ENCODE peak calls at places on chromosomes 3 and 15, in nine cellular contexts. One of them, this sample, is unnamed.

GRCh38 chr3:53162672-53163458 is 1.9 kb downstream of the PRKCD start:
- DNase-seq in neural progenitor cell: no peak
- DNase-seq in K562: peak; percentile 21
- DNase-seq in A549: no peak
- DNase-seq in Peyer's patch: peak; percentile 71
- DNase-seq in fibroblast of lung: no peak
- DNase-seq in kidney: no peak
- DNase-seq in stomach: peak; percentile 45
- DNase-seq in adrenal gland: no peak
- DNase-seq in this sample: peak; percentile 62

GRCh38 chr3:44185396-44185915 is 56.2 kb upstream of the TOPAZ1 start:
- DNase-seq in neural progenitor cell: no peak
- DNase-seq in K562: no peak
- DNase-seq in A549: no peak
- DNase-seq in Peyer's patch: no peak
- DNase-seq in fibroblast of lung: no peak
- DNase-seq in kidney: no peak
- DNase-seq in stomach: no peak
- DNase-seq in adrenal gland: no peak
- DNase-seq in this sample: no peak

GRCh38 chr3:18445421-18446066 is 20.4 kb upstream of the SATB1 start:
- DNase-seq in neural progenitor cell: peak; percentile 27
- DNase-seq in K562: no peak
- DNase-seq in A549: no peak
- DNase-seq in Peyer's patch: no peak
- DNase-seq in fibroblast of lung: no peak
- DNase-seq in kidney: no peak
- DNase-seq in stomach: peak; percentile 25
- DNase-seq in adrenal gland: no peak
- DNase-seq in this sample: peak; percentile 41

GRCh38 chr3:151278223-151278622 is at the start of gene P2RY14:
- DNase-seq in neural progenitor cell: no peak
- DNase-seq in K562: no peak
- DNase-seq in A549: no peak
- DNase-seq in Peyer's patch: no peak
- DNase-seq in fibroblast of lung: no peak
- DNase-seq in kidney: no peak
- DNase-seq in stomach: no peak
- DNase-seq in adrenal gland: no peak
- DNase-seq in this sample: no peak

GRCh38 chr15:33766329-33766728 is 202.0 kb upstream of the CHRM5 start:
- DNase-seq in neural progenitor cell: no peak
- DNase-seq in K562: no peak
- DNase-seq in A549: no peak
- DNase-seq in Peyer's patch: no peak
- DNase-seq in fibroblast of lung: no peak
- DNase-seq in kidney: no peak
- DNase-seq in stomach: no peak
- DNase-seq in adrenal gland: no peak
- DNase-seq in this sample: no peak

GRCh38 chr3:114147281-114147680 is 31.6 kb downstream of the DRD3 start:
- DNase-seq in neural progenitor cell: no peak
- DNase-seq in K562: no peak
- DNase-seq in A549: no peak
- DNase-seq in Peyer's patch: no peak
- DNase-seq in fibroblast of lung: no peak
- DNase-seq in kidney: no peak
- DNase-seq in stomach: no peak
- DNase-seq in adrenal gland: no peak
- DNase-seq in this sample: no peak

GRCh38 chr3:66481071-66482001 is 19.5 kb downstream of the LRIG1 start:
- DNase-seq in neural progenitor cell: no peak
- DNase-seq in K562: no peak
- DNase-seq in A549: no peak
- DNase-seq in Peyer's patch: no peak
- DNase-seq in fibroblast of lung: peak; percentile 52
- DNase-seq in kidney: no peak
- DNase-seq in stomach: peak; percentile 29
- DNase-seq in adrenal gland: no peak
- DNase-seq in this sample: no peak

GRCh38 chr15:42108808-42109207 is 14.4 kb upstream of the PLA2G4D start:
- DNase-seq in neural progenitor cell: no peak
- DNase-seq in K562: no peak
- DNase-seq in A549: no peak
- DNase-seq in Peyer's patch: no peak
- DNase-seq in fibroblast of lung: no peak
- DNase-seq in kidney: no peak
- DNase-seq in stomach: no peak
- DNase-seq in adrenal gland: no peak
- DNase-seq in this sample: no peak

GRCh38 chr3:59381282-59381681 is 331.5 kb upstream of the CFAP20DC start:
- DNase-seq in neural progenitor cell: no peak
- DNase-seq in K562: no peak
- DNase-seq in A549: no peak
- DNase-seq in Peyer's patch: no peak
- DNase-seq in fibroblast of lung: no peak
- DNase-seq in kidney: no peak
- DNase-seq in stomach: no peak
- DNase-seq in adrenal gland: no peak
- DNase-seq in this sample: no peak

GRCh38 chr15:73930371-73930770 is 4.1 kb downstream of the LOXL1 start:
- DNase-seq in neural progenitor cell: no peak
- DNase-seq in K562: no peak
- DNase-seq in A549: no peak
- DNase-seq in Peyer's patch: peak; percentile 48
- DNase-seq in fibroblast of lung: peak; percentile 98
- DNase-seq in kidney: peak; percentile 89
- DNase-seq in stomach: no peak
- DNase-seq in adrenal gland: no peak
- DNase-seq in this sample: no peak

GRCh38 chr3:53286727-53287412 is 31.0 kb upstream of the TKT start:
- DNase-seq in neural progenitor cell: peak; percentile 35
- DNase-seq in K562: no peak
- DNase-seq in A549: no peak
- DNase-seq in Peyer's patch: no peak
- DNase-seq in fibroblast of lung: peak; percentile 73
- DNase-seq in kidney: no peak
- DNase-seq in stomach: no peak
- DNase-seq in adrenal gland: peak; percentile 41
- DNase-seq in this sample: no peak

GRCh38 chr3:33067484-33067883 is 29.5 kb downstream of the GLB1 start:
- DNase-seq in neural progenitor cell: no peak
- DNase-seq in K562: peak; percentile 56
- DNase-seq in A549: no peak
- DNase-seq in Peyer's patch: no peak
- DNase-seq in fibroblast of lung: peak; percentile 77
- DNase-seq in kidney: no peak
- DNase-seq in stomach: no peak
- DNase-seq in adrenal gland: no peak
- DNase-seq in this sample: no peak

GRCh38 chr3:124676236-124676635 is 54.0 kb upstream of the UMPS start:
- DNase-seq in neural progenitor cell: no peak
- DNase-seq in K562: peak; percentile 18
- DNase-seq in A549: no peak
- DNase-seq in Peyer's patch: no peak
- DNase-seq in fibroblast of lung: peak; percentile 88
- DNase-seq in kidney: no peak
- DNase-seq in stomach: no peak
- DNase-seq in adrenal gland: no peak
- DNase-seq in this sample: no peak

GRCh38 chr15:77507911-77508310 is 87.2 kb downstream of the HMG20A start:
- DNase-seq in neural progenitor cell: no peak
- DNase-seq in K562: no peak
- DNase-seq in A549: no peak
- DNase-seq in Peyer's patch: no peak
- DNase-seq in fibroblast of lung: peak; percentile 76
- DNase-seq in kidney: no peak
- DNase-seq in stomach: peak; percentile 57
- DNase-seq in adrenal gland: peak; percentile 61
- DNase-seq in this sample: no peak

GRCh38 chr3:183502782-183503181 is 52.7 kb downstream of the KLHL6 start:
- DNase-seq in neural progenitor cell: no peak
- DNase-seq in K562: no peak
- DNase-seq in A549: no peak
- DNase-seq in Peyer's patch: no peak
- DNase-seq in fibroblast of lung: peak; percentile 10
- DNase-seq in kidney: no peak
- DNase-seq in stomach: no peak
- DNase-seq in adrenal gland: no peak
- DNase-seq in this sample: peak; percentile 36

GRCh38 chr3:15361494-15362214 is 29.3 kb upstream of the SH3BP5 start:
- DNase-seq in neural progenitor cell: peak; percentile 66
- DNase-seq in K562: no peak
- DNase-seq in A549: no peak
- DNase-seq in Peyer's patch: no peak
- DNase-seq in fibroblast of lung: peak; percentile 88
- DNase-seq in kidney: no peak
- DNase-seq in stomach: no peak
- DNase-seq in adrenal gland: no peak
- DNase-seq in this sample: no peak

GRCh38 chr3:176776622-176777021 is 420.7 kb downstream of the TBL1XR1 start:
- DNase-seq in neural progenitor cell: no peak
- DNase-seq in K562: no peak
- DNase-seq in A549: no peak
- DNase-seq in Peyer's patch: no peak
- DNase-seq in fibroblast of lung: no peak
- DNase-seq in kidney: no peak
- DNase-seq in stomach: no peak
- DNase-seq in adrenal gland: no peak
- DNase-seq in this sample: no peak

GRCh38 chr3:8416965-8417364 is 84.7 kb upstream of the LMCD1 start:
- DNase-seq in neural progenitor cell: no peak
- DNase-seq in K562: peak; percentile 34
- DNase-seq in A549: no peak
- DNase-seq in Peyer's patch: no peak
- DNase-seq in fibroblast of lung: peak; percentile 17
- DNase-seq in kidney: no peak
- DNase-seq in stomach: peak; percentile 55
- DNase-seq in adrenal gland: peak; percentile 34
- DNase-seq in this sample: peak; percentile 66

GRCh38 chr3:187618732-187619131 is 51.5 kb downstream of the SST start:
- DNase-seq in neural progenitor cell: no peak
- DNase-seq in K562: no peak
- DNase-seq in A549: no peak
- DNase-seq in Peyer's patch: no peak
- DNase-seq in fibroblast of lung: no peak
- DNase-seq in kidney: no peak
- DNase-seq in stomach: no peak
- DNase-seq in adrenal gland: no peak
- DNase-seq in this sample: no peak

GRCh38 chr3:48966876-48967361 is 23.1 kb upstream of the P4HTM start:
- DNase-seq in neural progenitor cell: no peak
- DNase-seq in K562: no peak
- DNase-seq in A549: no peak
- DNase-seq in Peyer's patch: no peak
- DNase-seq in fibroblast of lung: no peak
- DNase-seq in kidney: no peak
- DNase-seq in stomach: no peak
- DNase-seq in adrenal gland: peak; percentile 87
- DNase-seq in this sample: peak; percentile 67

GRCh38 chr3:49017229-49017615 is 1.2 kb downstream of the DALRD3 start:
- DNase-seq in neural progenitor cell: no peak
- DNase-seq in K562: no peak
- DNase-seq in A549: no peak
- DNase-seq in Peyer's patch: no peak
- DNase-seq in fibroblast of lung: no peak
- DNase-seq in kidney: peak; percentile 30
- DNase-seq in stomach: no peak
- DNase-seq in adrenal gland: no peak
- DNase-seq in this sample: no peak

GRCh38 chr3:37984596-37984995 is 6.0 kb upstream of the VILL start:
- DNase-seq in neural progenitor cell: no peak
- DNase-seq in K562: no peak
- DNase-seq in A549: no peak
- DNase-seq in Peyer's patch: no peak
- DNase-seq in fibroblast of lung: no peak
- DNase-seq in kidney: no peak
- DNase-seq in stomach: no peak
- DNase-seq in adrenal gland: peak; percentile 8
- DNase-seq in this sample: no peak

GRCh38 chr3:194000100-194000499 is 135.8 kb upstream of the HES1 start:
- DNase-seq in neural progenitor cell: no peak
- DNase-seq in K562: no peak
- DNase-seq in A549: no peak
- DNase-seq in Peyer's patch: no peak
- DNase-seq in fibroblast of lung: no peak
- DNase-seq in kidney: no peak
- DNase-seq in stomach: no peak
- DNase-seq in adrenal gland: no peak
- DNase-seq in this sample: no peak
- H3K4me1 ChIP-seq in neural progenitor cell: peaks cover 59% of the 10 kb centered on the region
- H3K4me1 ChIP-seq in K562: peaks cover 31% of the 10 kb centered on the region
- H3K4me1 ChIP-seq in A549: peaks cover 22% of the 10 kb centered on the region
- H3K4me1 ChIP-seq in Peyer's patch: peaks cover 13% of the 10 kb centered on the region
- H3K4me1 ChIP-seq in fibroblast of lung: peaks cover 11% of the 10 kb centered on the region
- H3K4me1 ChIP-seq in kidney: peaks cover 13% of the 10 kb centered on the region
- H3K4me1 ChIP-seq in stomach: peaks cover 48% of the 10 kb centered on the region
- H3K4me1 ChIP-seq in adrenal gland: peaks cover 22% of the 10 kb centered on the region
- H3K4me1 ChIP-seq in this sample: peaks cover 28% of the 10 kb centered on the region

GRCh38 chr3:30779686-30780287 is 114.7 kb downstream of the GADL1 start:
- DNase-seq in neural progenitor cell: peak; percentile 49
- DNase-seq in K562: peak; percentile 8
- DNase-seq in A549: peak; percentile 31
- DNase-seq in Peyer's patch: no peak
- DNase-seq in fibroblast of lung: no peak
- DNase-seq in kidney: no peak
- DNase-seq in stomach: no peak
- DNase-seq in adrenal gland: no peak
- DNase-seq in this sample: no peak
- TF ChIP-seq CTCF in neural progenitor cell: peak; percentile 57
- TF ChIP-seq CTCF in K562: no peak
- TF ChIP-seq CTCF in A549: peak; percentile 47
- TF ChIP-seq CTCF in Peyer's patch: peak; percentile 53
- TF ChIP-seq CTCF in fibroblast of lung: peak; percentile 40
- TF ChIP-seq CTCF in kidney: no peak
- TF ChIP-seq CTCF in stomach: no peak
- TF ChIP-seq CTCF in adrenal gland: no peak
- TF ChIP-seq CTCF in this sample: no peak

DNA sequence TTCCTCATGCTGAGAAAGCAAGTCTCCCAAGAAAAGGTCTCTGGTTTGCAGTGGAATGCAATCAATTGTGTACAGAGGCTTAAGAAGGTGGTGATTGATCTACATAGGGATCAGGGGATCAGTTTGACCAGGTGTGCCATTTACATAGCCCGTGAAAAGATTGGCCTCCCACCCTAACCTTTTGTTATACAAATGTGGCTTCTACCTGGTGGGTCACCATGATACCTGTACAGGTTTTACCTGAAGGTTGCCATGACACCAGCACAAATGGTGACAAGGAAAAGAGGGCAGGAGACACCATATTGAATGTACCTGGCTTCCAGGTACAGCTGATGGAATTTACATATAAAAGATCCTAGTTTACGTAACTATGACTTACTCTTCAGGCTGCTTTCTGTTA is 25.5 kb upstream of the TEX55 start:
- DNase-seq in neural progenitor cell: no peak
- DNase-seq in K562: no peak
- DNase-seq in A549: no peak
- DNase-seq in Peyer's patch: no peak
- DNase-seq in fibroblast of lung: no peak
- DNase-seq in kidney: no peak
- DNase-seq in stomach: no peak
- DNase-seq in adrenal gland: no peak
- DNase-seq in this sample: no peak
- H3K9me3 ChIP-seq in neural progenitor cell: peaks cover 4% of the 10 kb centered on the region
- H3K9me3 ChIP-seq in K562: no peaks in the 10 kb centered on the region
- H3K9me3 ChIP-seq in A549: peaks cover 46% of the 10 kb centered on the region
- H3K9me3 ChIP-seq in Peyer's patch: no peaks in the 10 kb centered on the region
- H3K9me3 ChIP-seq in fibroblast of lung: no peaks in the 10 kb centered on the region
- H3K9me3 ChIP-seq in kidney: no peaks in the 10 kb centered on the region
- H3K9me3 ChIP-seq in stomach: peaks cover 3% of the 10 kb centered on the region
- H3K9me3 ChIP-seq in adrenal gland: no peaks in the 10 kb centered on the region
- H3K9me3 ChIP-seq in this sample: no peaks in the 10 kb centered on the region

GRCh38 chr3:141078200-141078599 is 27.1 kb downstream of the SPSB4 start:
- DNase-seq in neural progenitor cell: no peak
- DNase-seq in K562: no peak
- DNase-seq in A549: no peak
- DNase-seq in Peyer's patch: no peak
- DNase-seq in fibroblast of lung: no peak
- DNase-seq in kidney: no peak
- DNase-seq in stomach: no peak
- DNase-seq in adrenal gland: no peak
- DNase-seq in this sample: no peak
- H3K4me1 ChIP-seq in neural progenitor cell: peaks cover 89% of the 10 kb centered on the region
- H3K4me1 ChIP-seq in K562: no peaks in the 10 kb centered on the region
- H3K4me1 ChIP-seq in A549: no peaks in the 10 kb centered on the region
- H3K4me1 ChIP-seq in Peyer's patch: no peaks in the 10 kb centered on the region
- H3K4me1 ChIP-seq in fibroblast of lung: no peaks in the 10 kb centered on the region
- H3K4me1 ChIP-seq in kidney: peaks cover 2% of the 10 kb centered on the region
- H3K4me1 ChIP-seq in stomach: peaks cover 20% of the 10 kb centered on the region
- H3K4me1 ChIP-seq in adrenal gland: no peaks in the 10 kb centered on the region
- H3K4me1 ChIP-seq in this sample: no peaks in the 10 kb centered on the region

This sample was measured in mucosa of descending colon.